ENCODE peak calls at places on chromosomes 11 and 22, in ten cellular contexts. D, R, I, F, C, K, M, V, B and J are unnamed samples.

GRCh38 chr22:49964136-49964492 is 3.5 kb downstream of the PIM3 start:
- DNase-seq in D (no peak), R (no peak), I (peak; percentile 9), F (no peak), C (no peak), K (no peak), M (no peak), V (no peak), B (no peak), J (no peak)

GRCh38 chr11:79294845-79295520 is 145.8 kb downstream of the TENM4 start:
- DNase-seq in D (no peak), R (no peak), I (no peak), F (no peak), C (no peak), K (no peak), M (no peak), V (no peak), B (peak; percentile 60), J (no peak)

GRCh38 chr11:122709042-122709760 is 53.7 kb downstream of the UBASH3B start:
- DNase-seq in D (no peak), R (no peak), I (no peak), F (peak; percentile 12), C (no peak), K (peak; percentile 77), M (peak; percentile 88), V (no peak), B (no peak), J (peak; percentile 60)

GRCh38 chr11:123391646-123392348 is 38.3 kb upstream of the GRAMD1B start:
- DNase-seq in D (no peak), R (no peak), I (no peak), F (no peak), C (no peak), K (no peak), M (no peak), V (no peak), B (peak; percentile 73), J (peak; percentile 6)

GRCh38 chr22:36211237-36211881 is 9.8 kb upstream of the APOL4 start:
- DNase-seq in D (no peak), R (peak; percentile 46), I (no peak), F (no peak), C (no peak), K (peak; percentile 76), M (peak; percentile 69), V (peak; percentile 41), B (peak; percentile 71), J (no peak)

GRCh38 chr22:27827586-27828213 is 26.1 kb upstream of the MN1 start:
- DNase-seq in D (no peak), R (no peak), I (no peak), F (no peak), C (no peak), K (no peak), M (no peak), V (no peak), B (no peak), J (no peak)

GRCh38 chr11:71265559-71266092 is 13.2 kb upstream of the SHANK2 start:
- DNase-seq in D (no peak), R (no peak), I (no peak), F (no peak), C (no peak), K (no peak), M (no peak), V (no peak), B (no peak), J (no peak)

GRCh38 chr11:66951927-66952337 is 6.3 kb downstream of the PC start:
- DNase-seq in D (no peak), R (no peak), I (peak; percentile 53), F (no peak), C (no peak), K (peak; percentile 19), M (peak; percentile 26), V (no peak), B (peak; percentile 59), J (no peak)

GRCh38 chr11:72007089-72007476 is 8.4 kb downstream of the IL18BP start:
- DNase-seq in D (no peak), R (no peak), I (no peak), F (no peak), C (no peak), K (no peak), M (no peak), V (no peak), B (no peak), J (no peak)

GRCh38 chr11:32341676-32342613 is 93.4 kb downstream of the WT1 start:
- DNase-seq in D (no peak), R (no peak), I (no peak), F (no peak), C (no peak), K (no peak), M (no peak), V (no peak), B (no peak), J (no peak)

GRCh38 chr22:32901925-32902324 is 100.4 kb downstream of the TIMP3 start:
- DNase-seq in D (no peak), R (no peak), I (no peak), F (no peak), C (no peak), K (no peak), M (no peak), V (no peak), B (no peak), J (no peak)

GRCh38 chr11:31656051-31656450 is 146.5 kb downstream of the ELP4 start:
- DNase-seq in D (no peak), R (no peak), I (no peak), F (no peak), C (no peak), K (peak; percentile 4), M (peak; percentile 8), V (no peak), B (no peak), J (peak; percentile 65)

GRCh38 chr22:21451545-21452520 is 15.4 kb upstream of the TMEM191C start:
- DNase-seq in D (no peak), R (no peak), I (no peak), F (no peak), C (no peak), K (no peak), M (no peak), V (no peak), B (no peak), J (no peak)

GRCh38 chr22:28442264-28442950 is 237.2 kb downstream of the TTC28 start:
- DNase-seq in D (peak; percentile 87), R (peak; percentile 77), I (peak; percentile 78), F (peak; percentile 81), C (peak; percentile 36), K (peak; percentile 84), M (peak; percentile 37), V (peak; percentile 86), B (peak; percentile 57), J (peak; percentile 51)

GRCh38 chr11:35419713-35420333 is 465 bp upstream of the SLC1A2 start:
- DNase-seq in D (no peak), R (no peak), I (no peak), F (no peak), C (no peak), K (peak; percentile 8), M (no peak), V (no peak), B (peak; percentile 27), J (no peak)

GRCh38 chr11:71207996-71208774 is 44.2 kb downstream of the SHANK2 start:
- DNase-seq in D (no peak), R (no peak), I (no peak), F (no peak), C (no peak), K (no peak), M (no peak), V (no peak), B (no peak), J (no peak)

GRCh38 chr11:113365895-113366294 is 21.7 kb upstream of the ANKK1 start:
- DNase-seq in D (no peak), R (no peak), I (no peak), F (no peak), C (no peak), K (no peak), M (no peak), V (no peak), B (no peak), J (no peak)

GRCh38 chr22:35452351-35452781 is 52.4 kb downstream of the MCM5 start:
- DNase-seq in D (no peak), R (no peak), I (peak; percentile 87), F (no peak), C (no peak), K (no peak), M (no peak), V (no peak), B (peak; percentile 27), J (peak; percentile 26)

GRCh38 chr22:37404126-37404525 is 23.2 kb downstream of the ELFN2 start:
- DNase-seq in D (no peak), R (no peak), I (no peak), F (no peak), C (no peak), K (no peak), M (no peak), V (no peak), B (no peak), J (no peak)